ENCODE peak calls at places on chromosomes 3 and 15, in five cellular contexts. N is ecto neural progenitor cell, A is A549, Q is left cardiac atrium, S is stomach. F is an unnamed sample.

GRCh38 chr3:110314512-110315114 is 757.0 kb upstream of the NECTIN3 start:
- DNase-seq in S (peak), A (peak), N (peak), Q (peak), F (no peak)

GRCh38 chr15:88987590-88987950 is 74.4 kb upstream of the MFGE8 start:
- DNase-seq in N (no peak), A (no peak), S (no peak), Q (no peak), F (no peak)

GRCh38 chr15:85800460-85801123 is 5.9 kb upstream of the KLHL25 start:
- DNase-seq in Q (peak), A (peak), N (no peak), S (peak), F (no peak)

GRCh38 chr15:58165661-58166060 is 27.5 kb downstream of the AQP9 start:
- DNase-seq in S (peak), Q (peak), A (no peak), N (no peak), F (no peak)

GRCh38 chr3:57169872-57170623 is 4.9 kb upstream of the IL17RD start:
- DNase-seq in S (peak), N (peak), A (peak), Q (peak), F (peak)

GRCh38 chr3:133188996-133189395 is 150.8 kb downstream of the TMEM108 start:
- DNase-seq in A (no peak), N (no peak), S (no peak), Q (no peak), F (no peak)

GRCh38 chr3:190532626-190533155 is 18.8 kb downstream of the IL1RAP start:
- DNase-seq in N (no peak), Q (no peak), S (no peak), A (no peak), F (no peak)

GRCh38 chr15:67063689-67064606 is 1.5 kb upstream of the SMAD3 start:
- DNase-seq in Q (peak), N (peak), S (peak), A (peak), F (no peak)

GRCh38 chr15:40048155-40048792 is 9.3 kb upstream of the SRP14 start:
- DNase-seq in N (no peak), Q (no peak), A (no peak), S (peak), F (peak)

GRCh38 chr15:60729850-60730458 is 251.0 kb upstream of the ICE2 start:
- DNase-seq in A (no peak), N (no peak), S (no peak), Q (no peak), F (no peak)

GRCh38 chr15:98776607-98777281 is 128.4 kb downstream of the IGF1R start:
- DNase-seq in Q (peak), A (no peak), N (no peak), S (peak), F (no peak)

GRCh38 chr3:71436337-71436736 is 147.2 kb downstream of the FOXP1 start:
- DNase-seq in Q (no peak), A (no peak), N (no peak), S (no peak), F (no peak)

GRCh38 chr3:16378920-16379319 is 113.9 kb downstream of the OXNAD1 start:
- DNase-seq in Q (no peak), A (no peak), S (no peak), N (no peak), F (no peak)

GRCh38 chr3:59251899-59252298 is 202.1 kb upstream of the CFAP20DC start:
- DNase-seq in N (no peak), Q (no peak), S (no peak), A (no peak), F (no peak)

GRCh38 chr3:127720161-127720823 is 47.5 kb downstream of the ABTB1 start:
- DNase-seq in Q (no peak), A (no peak), S (no peak), N (no peak), F (peak)

GRCh38 chr15:44298878-44299277 is 10.4 kb downstream of the GOLM2 start:
- DNase-seq in Q (no peak), S (no peak), A (peak), N (no peak), F (no peak)

GRCh38 chr3:50612973-50613851 is 1.6 kb upstream of the CISH start:
- DNase-seq in N (no peak), S (no peak), A (no peak), Q (no peak), F (no peak)

GRCh38 chr3:181534881-181535280 is 176.8 kb upstream of the SOX2 start:
- DNase-seq in N (no peak), Q (no peak), A (no peak), S (no peak), F (no peak)